ENCODE peak calls at places on chromosomes 2 and 18, in eight cellular contexts. G, H, W, T, C, Q, V and F are unnamed samples.

GRCh38 chr2:222228046-222228445 is 70.8 kb downstream of the PAX3 start:
- DNase-seq in G (no peak), H (no peak), W (no peak), T (no peak), C (no peak), Q (no peak), V (no peak), F (no peak)

GRCh38 chr2:67880291-67880761 is 182.5 kb downstream of the C1D start:
- DNase-seq in G (no peak), H (peak; percentile 94), W (peak; percentile 9), T (no peak), C (no peak), Q (no peak), V (peak; percentile 70), F (no peak)

GRCh38 chr2:181457121-181457740 is at the start of gene ITGA4:
- DNase-seq in G (peak; percentile 86), H (peak; percentile 72), W (peak; percentile 87), T (peak; percentile 30), C (no peak), Q (peak; percentile 68), V (peak; percentile 83), F (peak; percentile 56)

GRCh38 chr2:224155896-224156295 is 116.8 kb upstream of the SERPINE2 start:
- DNase-seq in G (no peak), H (peak; percentile 43), W (peak; percentile 55), T (no peak), C (no peak), Q (no peak), V (peak; percentile 49), F (no peak)

GRCh38 chr2:28276076-28276618 is 116.5 kb upstream of the FOSL2 start:
- DNase-seq in G (no peak), H (peak; percentile 99), W (peak; percentile 89), T (peak; percentile 85), C (peak; percentile 46), Q (no peak), V (peak; percentile 98), F (no peak)

GRCh38 chr18:3368193-3368592 is 81.8 kb upstream of the TGIF1 start:
- DNase-seq in G (no peak), H (peak; percentile 95), W (peak; percentile 89), T (peak; percentile 84), C (no peak), Q (no peak), V (peak; percentile 84), F (no peak)

GRCh38 chr18:7366597-7366996 is 135.7 kb downstream of the LRRC30 start:
- DNase-seq in G (no peak), H (no peak), W (no peak), T (no peak), C (no peak), Q (no peak), V (no peak), F (no peak)

GRCh38 chr2:112725545-112726457 is 5.0 kb downstream of the NT5DC4 start:
- DNase-seq in G (no peak), H (no peak), W (no peak), T (no peak), C (peak; percentile 30), Q (no peak), V (no peak), F (no peak)

GRCh38 chr18:9708882-9709877 is 1.1 kb downstream of the RAB31 start:
- DNase-seq in G (no peak), H (peak; percentile 39), W (peak; percentile 69), T (no peak), C (no peak), Q (peak; percentile 42), V (peak; percentile 40), F (no peak)

GRCh38 chr2:26655611-26656195 is 14.5 kb upstream of the CIB4 start:
- DNase-seq in G (no peak), H (no peak), W (no peak), T (no peak), C (no peak), Q (no peak), V (no peak), F (no peak)

GRCh38 chr2:160415991-160416390 is 77.6 kb downstream of the RBMS1 start:
- DNase-seq in G (no peak), H (peak; percentile 76), W (no peak), T (no peak), C (no peak), Q (no peak), V (peak; percentile 79), F (no peak)

GRCh38 chr2:156434461-156435291 is 1.5 kb upstream of the GPD2 start:
- DNase-seq in G (no peak), H (peak; percentile 67), W (peak; percentile 52), T (no peak), C (no peak), Q (no peak), V (peak; percentile 59), F (no peak)

GRCh38 chr2:195533771-195534642 is 123.0 kb upstream of the SLC39A10 start:
- DNase-seq in G (peak; percentile 52), H (peak; percentile 92), W (peak; percentile 87), T (peak; percentile 73), C (no peak), Q (peak; percentile 41), V (peak; percentile 94), F (no peak)